ENCODE peak calls at places on chromosome 4, in seven cellular contexts. One of them, this sample, is unnamed.

GRCh38 chr4:13531609-13531998 is 12.7 kb downstream of the NKX3-2 start:
- DNase-seq in PC-3: no peak
- DNase-seq in Right ventricle myocardium superior: no peak
- DNase-seq in HEK293T: no peak
- DNase-seq in hepatic stellate cell: no peak
- DNase-seq in H7: no peak
- DNase-seq in germinal center: no peak
- DNase-seq in this sample: no peak

GRCh38 chr4:107736037-107736436 is 16.0 kb upstream of the PAPSS1 start:
- DNase-seq in germinal center: no peak
- DNase-seq in Right ventricle myocardium superior: no peak
- DNase-seq in H7: no peak
- DNase-seq in hepatic stellate cell: no peak
- DNase-seq in HEK293T: no peak
- DNase-seq in PC-3: no peak
- DNase-seq in this sample: no peak

GRCh38 chr4:76212851-76213414 is 691 bp downstream of the SCARB2 start:
- DNase-seq in Right ventricle myocardium superior: no peak
- DNase-seq in H7: peak
- DNase-seq in germinal center: no peak
- DNase-seq in hepatic stellate cell: no peak
- DNase-seq in PC-3: peak
- DNase-seq in HEK293T: no peak
- DNase-seq in this sample: no peak

GRCh38 chr4:88078592-88078991 is 71.2 kb downstream of the PKD2 start:
- DNase-seq in HEK293T: no peak
- DNase-seq in Right ventricle myocardium superior: no peak
- DNase-seq in hepatic stellate cell: no peak
- DNase-seq in H7: no peak
- DNase-seq in PC-3: no peak
- DNase-seq in germinal center: no peak
- DNase-seq in this sample: no peak

GRCh38 chr4:118279920-118280432 is 72.8 kb downstream of the PRSS12 start:
- DNase-seq in HEK293T: no peak
- DNase-seq in H7: no peak
- DNase-seq in PC-3: no peak
- DNase-seq in Right ventricle myocardium superior: no peak
- DNase-seq in germinal center: no peak
- DNase-seq in hepatic stellate cell: no peak
- DNase-seq in this sample: no peak

GRCh38 chr4:1533501-1534064 is 127.3 kb upstream of the NKX1-1 start:
- DNase-seq in PC-3: no peak
- DNase-seq in H7: no peak
- DNase-seq in hepatic stellate cell: no peak
- DNase-seq in germinal center: no peak
- DNase-seq in HEK293T: peak
- DNase-seq in Right ventricle myocardium superior: peak
- DNase-seq in this sample: peak

GRCh38 chr4:188196134-188196735 is 57.0 kb downstream of the TRIML1 start:
- DNase-seq in HEK293T: no peak
- DNase-seq in hepatic stellate cell: no peak
- DNase-seq in H7: peak
- DNase-seq in germinal center: no peak
- DNase-seq in PC-3: no peak
- DNase-seq in Right ventricle myocardium superior: no peak
- DNase-seq in this sample: no peak

GRCh38 chr4:98546910-98547544 is 111.4 kb downstream of the TSPAN5 start:
- DNase-seq in H7: peak
- DNase-seq in hepatic stellate cell: peak
- DNase-seq in HEK293T: no peak
- DNase-seq in Right ventricle myocardium superior: peak
- DNase-seq in germinal center: no peak
- DNase-seq in PC-3: no peak
- DNase-seq in this sample: peak

GRCh38 chr4:151783867-151784266 is 23.1 kb upstream of the GATB start:
- DNase-seq in germinal center: no peak
- DNase-seq in hepatic stellate cell: no peak
- DNase-seq in Right ventricle myocardium superior: no peak
- DNase-seq in H7: no peak
- DNase-seq in PC-3: no peak
- DNase-seq in HEK293T: no peak
- DNase-seq in this sample: no peak

GRCh38 chr4:74474345-74475099 is 29.6 kb downstream of the AREG start:
- DNase-seq in Right ventricle myocardium superior: no peak
- DNase-seq in hepatic stellate cell: peak
- DNase-seq in HEK293T: no peak
- DNase-seq in H7: no peak
- DNase-seq in PC-3: no peak
- DNase-seq in germinal center: no peak
- DNase-seq in this sample: no peak

GRCh38 chr4:2432991-2433530 is 14.3 kb downstream of the CFAP99 start:
- DNase-seq in H7: no peak
- DNase-seq in HEK293T: no peak
- DNase-seq in germinal center: no peak
- DNase-seq in Right ventricle myocardium superior: peak
- DNase-seq in PC-3: peak
- DNase-seq in hepatic stellate cell: no peak
- DNase-seq in this sample: no peak

GRCh38 chr4:8192748-8193738 is 6.0 kb upstream of the SH3TC1 start:
- DNase-seq in PC-3: peak
- DNase-seq in HEK293T: peak
- DNase-seq in Right ventricle myocardium superior: peak
- DNase-seq in germinal center: peak
- DNase-seq in H7: no peak
- DNase-seq in hepatic stellate cell: no peak
- DNase-seq in this sample: peak

GRCh38 chr4:72567821-72568620 is 1.0 kb downstream of the ADAMTS3 start:
- DNase-seq in H7: peak
- DNase-seq in hepatic stellate cell: peak
- DNase-seq in HEK293T: peak
- DNase-seq in PC-3: peak
- DNase-seq in germinal center: peak
- DNase-seq in Right ventricle myocardium superior: peak
- DNase-seq in this sample: peak

GRCh38 chr4:39305902-39306677 is 60.1 kb downstream of the RFC1 start:
- DNase-seq in hepatic stellate cell: no peak
- DNase-seq in HEK293T: no peak
- DNase-seq in Right ventricle myocardium superior: no peak
- DNase-seq in PC-3: no peak
- DNase-seq in germinal center: no peak
- DNase-seq in H7: no peak
- DNase-seq in this sample: no peak

GRCh38 chr4:18529482-18529881 is 507.9 kb upstream of the LCORL start:
- DNase-seq in HEK293T: no peak
- DNase-seq in hepatic stellate cell: no peak
- DNase-seq in germinal center: no peak
- DNase-seq in H7: no peak
- DNase-seq in Right ventricle myocardium superior: no peak
- DNase-seq in PC-3: no peak
- DNase-seq in this sample: no peak

GRCh38 chr4:183142566-183143545 is 43.8 kb downstream of the WWC2 start:
- DNase-seq in hepatic stellate cell: no peak
- DNase-seq in PC-3: peak
- DNase-seq in germinal center: no peak
- DNase-seq in HEK293T: peak
- DNase-seq in H7: no peak
- DNase-seq in Right ventricle myocardium superior: peak
- DNase-seq in this sample: no peak

GRCh38 chr4:54941994-54942552 is 183.3 kb downstream of the KDR start:
- DNase-seq in hepatic stellate cell: no peak
- DNase-seq in H7: no peak
- DNase-seq in HEK293T: no peak
- DNase-seq in Right ventricle myocardium superior: no peak
- DNase-seq in PC-3: no peak
- DNase-seq in germinal center: peak
- DNase-seq in this sample: no peak

GRCh38 chr4:137740192-137740591 is 207.9 kb upstream of the PCDH18 start:
- DNase-seq in hepatic stellate cell: no peak
- DNase-seq in PC-3: no peak
- DNase-seq in germinal center: no peak
- DNase-seq in H7: no peak
- DNase-seq in Right ventricle myocardium superior: no peak
- DNase-seq in HEK293T: no peak
- DNase-seq in this sample: no peak

This sample was measured in nephron progenitor cell.